ENCODE peak calls at places on chromosomes 2 and 18, in four cellular contexts. One of them, this sample, is unnamed.

GRCh38 chr2:62042944-62043343 is 137.5 kb downstream of the COMMD1 start:
- DNase-seq in fibroblast of lung: no peak
- DNase-seq in cardiac fibroblast: peak; percentile 12
- DNase-seq in HCT116: no peak
- DNase-seq in this sample: no peak

GRCh38 chr2:145961846-145962245 is 1441.9 kb upstream of the ZEB2 start:
- DNase-seq in fibroblast of lung: peak; percentile 5
- DNase-seq in cardiac fibroblast: peak; percentile 10
- DNase-seq in HCT116: no peak
- DNase-seq in this sample: no peak

GRCh38 chr2:42057159-42057901 is 9.5 kb downstream of the PKDCC start:
- DNase-seq in fibroblast of lung: no peak
- DNase-seq in cardiac fibroblast: no peak
- DNase-seq in HCT116: no peak
- DNase-seq in this sample: no peak

GRCh38 chr18:26448714-26449159 is 99.6 kb downstream of the KCTD1 start:
- DNase-seq in fibroblast of lung: no peak
- DNase-seq in cardiac fibroblast: no peak
- DNase-seq in HCT116: no peak
- DNase-seq in this sample: no peak

GRCh38 chr2:95082479-95082878 is 39.1 kb downstream of the MRPS5 start:
- DNase-seq in fibroblast of lung: no peak
- DNase-seq in cardiac fibroblast: no peak
- DNase-seq in HCT116: no peak
- DNase-seq in this sample: no peak

GRCh38 chr2:63680455-63680854 is 91.7 kb downstream of the MDH1 start:
- DNase-seq in fibroblast of lung: no peak
- DNase-seq in cardiac fibroblast: no peak
- DNase-seq in HCT116: no peak
- DNase-seq in this sample: no peak

GRCh38 chr2:197920088-197920487 is 115.7 kb downstream of the PLCL1 start:
- DNase-seq in fibroblast of lung: no peak
- DNase-seq in cardiac fibroblast: no peak
- DNase-seq in HCT116: no peak
- DNase-seq in this sample: no peak

GRCh38 chr18:60389314-60389713 is 16.7 kb upstream of the MC4R start:
- DNase-seq in fibroblast of lung: no peak
- DNase-seq in cardiac fibroblast: no peak
- DNase-seq in HCT116: no peak
- DNase-seq in this sample: no peak

GRCh38 chr2:99640568-99641215 is 150.9 kb upstream of the REV1 start:
- DNase-seq in fibroblast of lung: no peak
- DNase-seq in cardiac fibroblast: no peak
- DNase-seq in HCT116: no peak
- DNase-seq in this sample: no peak

GRCh38 chr2:179569834-179570233 is 291.6 kb downstream of the ZNF385B start:
- DNase-seq in fibroblast of lung: peak; percentile 87
- DNase-seq in cardiac fibroblast: peak; percentile 65
- DNase-seq in HCT116: no peak
- DNase-seq in this sample: no peak

GRCh38 chr2:214987261-214987660 is 151.2 kb downstream of the ABCA12 start:
- DNase-seq in fibroblast of lung: no peak
- DNase-seq in cardiac fibroblast: no peak
- DNase-seq in HCT116: no peak
- DNase-seq in this sample: no peak

GRCh38 chr2:126788652-126789051 is 110.0 kb upstream of the TEX51 start:
- DNase-seq in fibroblast of lung: no peak
- DNase-seq in cardiac fibroblast: no peak
- DNase-seq in HCT116: no peak
- DNase-seq in this sample: no peak

GRCh38 chr2:42504364-42505230 is 10.8 kb upstream of the KCNG3 start:
- DNase-seq in fibroblast of lung: no peak
- DNase-seq in cardiac fibroblast: no peak
- DNase-seq in HCT116: no peak
- DNase-seq in this sample: no peak

GRCh38 chr2:200787351-200788128 is 24.2 kb upstream of the BZW1 start:
- DNase-seq in fibroblast of lung: peak; percentile 98
- DNase-seq in cardiac fibroblast: peak; percentile 93
- DNase-seq in HCT116: no peak
- DNase-seq in this sample: no peak

GRCh38 chr2:230919240-230919639 is 5.8 kb downstream of the GPR55 start:
- DNase-seq in fibroblast of lung: no peak
- DNase-seq in cardiac fibroblast: no peak
- DNase-seq in HCT116: no peak
- DNase-seq in this sample: no peak

GRCh38 chr2:129347486-129348217 is 631.8 kb upstream of the RAB6C start:
- DNase-seq in fibroblast of lung: no peak
- DNase-seq in cardiac fibroblast: no peak
- DNase-seq in HCT116: no peak
- DNase-seq in this sample: peak; percentile 84

GRCh38 chr2:237304763-237305514 is 109.0 kb downstream of the COL6A3 start:
- DNase-seq in fibroblast of lung: peak; percentile 83
- DNase-seq in cardiac fibroblast: peak; percentile 71
- DNase-seq in HCT116: peak; percentile 49
- DNase-seq in this sample: no peak

GRCh38 chr2:176637497-176638166 is 368.4 kb downstream of the MTX2 start:
- DNase-seq in fibroblast of lung: peak; percentile 18
- DNase-seq in cardiac fibroblast: peak; percentile 36
- DNase-seq in HCT116: no peak
- DNase-seq in this sample: no peak

GRCh38 chr2:120442923-120443571 is 97.1 kb downstream of the INHBB start:
- DNase-seq in fibroblast of lung: no peak
- DNase-seq in cardiac fibroblast: no peak
- DNase-seq in HCT116: peak; percentile 63
- DNase-seq in this sample: no peak

GRCh38 chr18:58535340-58536186 is 93.3 kb downstream of the ALPK2 start:
- DNase-seq in fibroblast of lung: no peak
- DNase-seq in cardiac fibroblast: peak; percentile 46
- DNase-seq in HCT116: no peak
- DNase-seq in this sample: peak; percentile 96

GRCh38 chr18:23982154-23983071 is 32.1 kb upstream of the TTC39C start:
- DNase-seq in fibroblast of lung: peak; percentile 76
- DNase-seq in cardiac fibroblast: peak; percentile 83
- DNase-seq in HCT116: no peak
- DNase-seq in this sample: no peak

GRCh38 chr2:143390185-143390584 is 261.0 kb downstream of the ARHGAP15 start:
- DNase-seq in fibroblast of lung: no peak
- DNase-seq in cardiac fibroblast: no peak
- DNase-seq in HCT116: no peak
- DNase-seq in this sample: no peak

GRCh38 chr2:196453613-196454047 is 185.9 kb upstream of the CCDC150 start:
- DNase-seq in fibroblast of lung: peak; percentile 74
- DNase-seq in cardiac fibroblast: peak; percentile 85
- DNase-seq in HCT116: peak; percentile 60
- DNase-seq in this sample: peak; percentile 44

GRCh38 chr2:177427316-177427715 is 34.7 kb downstream of the AGPS start:
- DNase-seq in fibroblast of lung: no peak
- DNase-seq in cardiac fibroblast: no peak
- DNase-seq in HCT116: no peak
- DNase-seq in this sample: no peak

GRCh38 chr2:159051133-159051532 is 82.7 kb downstream of the TANC1 start:
- DNase-seq in fibroblast of lung: no peak
- DNase-seq in cardiac fibroblast: no peak
- DNase-seq in HCT116: no peak
- DNase-seq in this sample: no peak

GRCh38 chr2:101179982-101180381 is 28.8 kb upstream of the TBC1D8 start:
- DNase-seq in fibroblast of lung: no peak
- DNase-seq in cardiac fibroblast: no peak
- DNase-seq in HCT116: no peak
- DNase-seq in this sample: no peak

GRCh38 chr18:45865466-45865865 is 40.0 kb downstream of the SIGLEC15 start:
- DNase-seq in fibroblast of lung: no peak
- DNase-seq in cardiac fibroblast: no peak
- DNase-seq in HCT116: no peak
- DNase-seq in this sample: no peak

GRCh38 chr2:238158807-238159539 is at the start of gene ERFE:
- DNase-seq in fibroblast of lung: peak; percentile 34
- DNase-seq in cardiac fibroblast: peak; percentile 54
- DNase-seq in HCT116: no peak
- DNase-seq in this sample: no peak

GRCh38 chr2:136225950-136226835 is 108.2 kb upstream of the CXCR4 start:
- DNase-seq in fibroblast of lung: no peak
- DNase-seq in cardiac fibroblast: no peak
- DNase-seq in HCT116: no peak
- DNase-seq in this sample: no peak

GRCh38 chr18:26327062-26327461 is 100.8 kb downstream of the TAF4B start:
- DNase-seq in fibroblast of lung: no peak
- DNase-seq in cardiac fibroblast: no peak
- DNase-seq in HCT116: no peak
- DNase-seq in this sample: no peak

GRCh38 chr2:5982217-5982910 is 290.2 kb downstream of the SOX11 start:
- DNase-seq in fibroblast of lung: no peak
- DNase-seq in cardiac fibroblast: no peak
- DNase-seq in HCT116: no peak
- DNase-seq in this sample: no peak

GRCh38 chr2:101741775-101742520 is 44.4 kb downstream of the MAP4K4 start:
- DNase-seq in fibroblast of lung: peak; percentile 24
- DNase-seq in cardiac fibroblast: no peak
- DNase-seq in HCT116: no peak
- DNase-seq in this sample: no peak

GRCh38 chr18:75350857-75351256 is 76.6 kb downstream of the SMIM21 start:
- DNase-seq in fibroblast of lung: no peak
- DNase-seq in cardiac fibroblast: no peak
- DNase-seq in HCT116: no peak
- DNase-seq in this sample: no peak

GRCh38 chr2:171325886-171326585 is 107.8 kb downstream of the METTL8 start:
- DNase-seq in fibroblast of lung: no peak
- DNase-seq in cardiac fibroblast: no peak
- DNase-seq in HCT116: no peak
- DNase-seq in this sample: peak; percentile 69

GRCh38 chr2:217859926-217860325 is 142.9 kb downstream of the TNS1 start:
- DNase-seq in fibroblast of lung: no peak
- DNase-seq in cardiac fibroblast: no peak
- DNase-seq in HCT116: no peak
- DNase-seq in this sample: no peak

DNA sequence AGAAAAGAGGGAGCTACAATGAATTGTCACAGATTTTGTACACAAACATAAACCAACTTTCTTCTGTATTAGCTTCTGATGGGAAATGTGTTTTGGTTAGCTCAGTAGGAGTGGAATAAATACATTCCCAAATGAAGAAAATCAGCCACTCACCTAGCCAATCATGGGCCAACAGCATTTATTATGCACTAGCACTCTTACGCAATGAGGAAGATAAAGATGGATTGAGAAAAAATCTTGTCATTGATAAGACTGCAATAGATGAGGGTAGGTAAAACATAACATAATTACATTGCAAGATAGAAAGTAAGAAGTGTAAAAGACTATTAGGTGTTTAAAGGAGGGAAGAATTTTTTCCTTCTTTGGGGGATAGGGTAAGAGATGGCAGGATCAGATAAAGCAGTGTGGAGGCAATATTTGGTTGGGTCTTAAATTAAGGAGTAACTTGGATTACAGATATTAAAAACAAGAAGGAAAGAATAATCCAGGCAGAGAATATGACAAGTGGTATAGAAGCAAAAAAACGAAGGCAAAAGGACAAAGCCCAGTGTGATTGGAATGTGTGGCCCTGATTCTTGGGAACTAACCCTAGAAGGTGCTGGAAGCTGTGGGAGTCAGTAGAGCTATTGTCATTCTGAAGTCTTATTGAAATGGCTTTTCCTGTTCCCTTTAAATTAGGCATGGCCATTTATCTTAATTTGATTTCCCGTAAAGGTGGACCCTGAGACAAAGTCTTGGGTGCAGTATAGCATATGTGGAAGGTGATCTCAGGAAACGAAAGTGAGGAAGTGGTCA is 208.4 kb upstream of the MEX3C start:
- DNase-seq in fibroblast of lung: no peak
- DNase-seq in cardiac fibroblast: no peak
- DNase-seq in HCT116: no peak
- DNase-seq in this sample: no peak
- H3K4me3 ChIP-seq in fibroblast of lung: no peak overlapping the region
- H3K4me3 ChIP-seq in cardiac fibroblast: no peak overlapping the region
- H3K4me3 ChIP-seq in HCT116: no peak overlapping the region
- H3K4me3 ChIP-seq in this sample: no peak overlapping the region

GRCh38 chr2:152506843-152507242 is 171.9 kb downstream of the FMNL2 start:
- DNase-seq in fibroblast of lung: no peak
- DNase-seq in cardiac fibroblast: peak; percentile 48
- DNase-seq in HCT116: no peak
- DNase-seq in this sample: peak; percentile 34

GRCh38 chr2:152508446-152508845 is 173.5 kb downstream of the FMNL2 start:
- DNase-seq in fibroblast of lung: peak; percentile 71
- DNase-seq in cardiac fibroblast: peak; percentile 60
- DNase-seq in HCT116: no peak
- DNase-seq in this sample: no peak

GRCh38 chr2:152507941-152508340 is 173.0 kb downstream of the FMNL2 start:
- DNase-seq in fibroblast of lung: no peak
- DNase-seq in cardiac fibroblast: no peak
- DNase-seq in HCT116: no peak
- DNase-seq in this sample: no peak

GRCh38 chr2:152504618-152505017 is 169.6 kb downstream of the FMNL2 start:
- DNase-seq in fibroblast of lung: no peak
- DNase-seq in cardiac fibroblast: peak; percentile 37
- DNase-seq in HCT116: no peak
- DNase-seq in this sample: no peak

GRCh38 chr2:152505495-152505906 is 170.5 kb downstream of the FMNL2 start:
- DNase-seq in fibroblast of lung: peak; percentile 55
- DNase-seq in cardiac fibroblast: peak; percentile 76
- DNase-seq in HCT116: no peak
- DNase-seq in this sample: no peak
- TF ChIP-seq CTCF in fibroblast of lung: no peak
- TF ChIP-seq CTCF in cardiac fibroblast: no peak
- TF ChIP-seq CTCF in HCT116: no peak
- TF ChIP-seq CTCF in this sample: no peak

GRCh38 chr2:57758686-57759085 is 287.9 kb upstream of the VRK2 start:
- DNase-seq in fibroblast of lung: no peak
- DNase-seq in cardiac fibroblast: no peak
- DNase-seq in HCT116: no peak
- DNase-seq in this sample: no peak

GRCh38 chr2:57759131-57759530 is 287.5 kb upstream of the VRK2 start:
- DNase-seq in fibroblast of lung: no peak
- DNase-seq in cardiac fibroblast: no peak
- DNase-seq in HCT116: no peak
- DNase-seq in this sample: no peak

GRCh38 chr2:57759822-57760300 is 286.7 kb upstream of the VRK2 start:
- DNase-seq in fibroblast of lung: peak; percentile 73
- DNase-seq in cardiac fibroblast: peak; percentile 81
- DNase-seq in HCT116: peak; percentile 57
- DNase-seq in this sample: peak; percentile 33

GRCh38 chr2:57760448-57760847 is 286.2 kb upstream of the VRK2 start:
- DNase-seq in fibroblast of lung: no peak
- DNase-seq in cardiac fibroblast: no peak
- DNase-seq in HCT116: no peak
- DNase-seq in this sample: peak; percentile 21
- H3K4me3 ChIP-seq in fibroblast of lung: peak overlapping the region; percentile 45
- H3K4me3 ChIP-seq in cardiac fibroblast: no peak overlapping the region
- H3K4me3 ChIP-seq in HCT116: no peak overlapping the region
- H3K4me3 ChIP-seq in this sample: peak overlapping the region; percentile 58

DNA sequence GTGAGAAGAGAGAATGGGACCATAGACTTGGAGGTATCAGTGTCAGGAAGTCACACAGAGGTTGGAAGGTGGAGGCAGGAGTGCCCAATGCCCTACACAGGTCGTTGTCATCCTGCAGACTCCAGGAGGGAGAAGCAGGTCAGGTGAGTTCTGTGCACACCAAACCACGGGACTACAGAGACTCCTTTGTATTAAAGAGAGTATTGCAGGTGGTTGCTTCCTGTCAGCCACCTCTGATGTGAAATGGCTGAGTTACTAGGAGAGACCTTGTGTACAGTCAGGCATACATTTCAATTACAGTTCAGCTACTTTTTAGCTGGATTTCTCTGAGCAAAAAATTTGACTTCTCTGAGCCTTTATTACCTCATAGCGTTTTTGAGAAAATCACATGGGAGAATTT is 51.6 kb downstream of the SPP2 start:
- DNase-seq in fibroblast of lung: no peak
- DNase-seq in cardiac fibroblast: no peak
- DNase-seq in HCT116: peak; percentile 46
- DNase-seq in this sample: no peak
- TF ChIP-seq CTCF in fibroblast of lung: no peak
- TF ChIP-seq CTCF in cardiac fibroblast: no peak
- TF ChIP-seq CTCF in HCT116: peak; percentile 14
- TF ChIP-seq CTCF in this sample: no peak